ENCODE peak calls at places on chromosomes 11 and 22, in six cellular contexts. One of them, this sample, is unnamed.

GRCh38 chr11:3905080-3905953 is 49.9 kb downstream of the STIM1 start:
- DNase-seq in adrenal gland: peak
- DNase-seq in vagina: no peak
- DNase-seq in heart left ventricle: no peak
- DNase-seq in lower leg skin: no peak
- DNase-seq in sigmoid colon: no peak
- DNase-seq in this sample: no peak

GRCh38 chr22:20429254-20430100 is 8.1 kb downstream of the SCARF2 start:
- DNase-seq in adrenal gland: peak
- DNase-seq in vagina: no peak
- DNase-seq in heart left ventricle: no peak
- DNase-seq in lower leg skin: peak
- DNase-seq in sigmoid colon: peak
- DNase-seq in this sample: peak

GRCh38 chr11:62143727-62144126 is 19.9 kb downstream of the INCENP start:
- DNase-seq in adrenal gland: no peak
- DNase-seq in vagina: no peak
- DNase-seq in heart left ventricle: no peak
- DNase-seq in lower leg skin: peak
- DNase-seq in sigmoid colon: no peak
- DNase-seq in this sample: no peak

GRCh38 chr22:33896801-33897620 is 23.3 kb downstream of the LARGE1 start:
- DNase-seq in adrenal gland: peak
- DNase-seq in vagina: no peak
- DNase-seq in heart left ventricle: no peak
- DNase-seq in lower leg skin: no peak
- DNase-seq in sigmoid colon: no peak
- DNase-seq in this sample: no peak

GRCh38 chr11:111937859-111938258 is 716 bp downstream of the DIXDC1 start:
- DNase-seq in adrenal gland: no peak
- DNase-seq in vagina: no peak
- DNase-seq in heart left ventricle: no peak
- DNase-seq in lower leg skin: no peak
- DNase-seq in sigmoid colon: no peak
- DNase-seq in this sample: no peak

GRCh38 chr11:108596701-108597100 is 3.1 kb upstream of the EXPH5 start:
- DNase-seq in adrenal gland: no peak
- DNase-seq in vagina: no peak
- DNase-seq in heart left ventricle: no peak
- DNase-seq in lower leg skin: no peak
- DNase-seq in sigmoid colon: no peak
- DNase-seq in this sample: no peak

GRCh38 chr22:38414009-38414395 is 41.0 kb downstream of the KCNJ4 start:
- DNase-seq in adrenal gland: no peak
- DNase-seq in vagina: no peak
- DNase-seq in heart left ventricle: no peak
- DNase-seq in lower leg skin: peak
- DNase-seq in sigmoid colon: peak
- DNase-seq in this sample: peak

GRCh38 chr11:126440276-126440675 is 84.8 kb downstream of the ST3GAL4 start:
- DNase-seq in adrenal gland: no peak
- DNase-seq in vagina: no peak
- DNase-seq in heart left ventricle: no peak
- DNase-seq in lower leg skin: no peak
- DNase-seq in sigmoid colon: no peak
- DNase-seq in this sample: no peak

GRCh38 chr22:50102946-50103345 is 13.1 kb downstream of the MOV10L1 start:
- DNase-seq in adrenal gland: no peak
- DNase-seq in vagina: no peak
- DNase-seq in heart left ventricle: no peak
- DNase-seq in lower leg skin: no peak
- DNase-seq in sigmoid colon: no peak
- DNase-seq in this sample: no peak

GRCh38 chr22:29352778-29353177 is 35.6 kb downstream of the AP1B1 start:
- DNase-seq in adrenal gland: no peak
- DNase-seq in vagina: no peak
- DNase-seq in heart left ventricle: no peak
- DNase-seq in lower leg skin: no peak
- DNase-seq in sigmoid colon: no peak
- DNase-seq in this sample: no peak

GRCh38 chr22:44532466-44533025 is 34.5 kb upstream of the RTL6 start:
- DNase-seq in adrenal gland: no peak
- DNase-seq in vagina: no peak
- DNase-seq in heart left ventricle: no peak
- DNase-seq in lower leg skin: no peak
- DNase-seq in sigmoid colon: no peak
- DNase-seq in this sample: no peak

GRCh38 chr11:61922539-61922938 is 5.2 kb upstream of the RAB3IL1 start:
- DNase-seq in adrenal gland: peak
- DNase-seq in vagina: no peak
- DNase-seq in heart left ventricle: peak
- DNase-seq in lower leg skin: peak
- DNase-seq in sigmoid colon: peak
- DNase-seq in this sample: no peak

GRCh38 chr22:24938741-24939341 is 7.7 kb downstream of the LHFPL7 start:
- DNase-seq in adrenal gland: peak
- DNase-seq in vagina: no peak
- DNase-seq in heart left ventricle: no peak
- DNase-seq in lower leg skin: no peak
- DNase-seq in sigmoid colon: no peak
- DNase-seq in this sample: no peak

GRCh38 chr11:62601364-62602140 is at the start of gene MTA2:
- DNase-seq in adrenal gland: peak
- DNase-seq in vagina: no peak
- DNase-seq in heart left ventricle: peak
- DNase-seq in lower leg skin: peak
- DNase-seq in sigmoid colon: peak
- DNase-seq in this sample: peak

GRCh38 chr11:87150936-87151335 is 113.2 kb downstream of the TMEM135 start:
- DNase-seq in adrenal gland: no peak
- DNase-seq in vagina: no peak
- DNase-seq in heart left ventricle: no peak
- DNase-seq in lower leg skin: no peak
- DNase-seq in sigmoid colon: no peak
- DNase-seq in this sample: no peak

GRCh38 chr11:28673687-28674431 is 565.7 kb downstream of the METTL15 start:
- DNase-seq in adrenal gland: no peak
- DNase-seq in vagina: no peak
- DNase-seq in heart left ventricle: no peak
- DNase-seq in lower leg skin: no peak
- DNase-seq in sigmoid colon: no peak
- DNase-seq in this sample: no peak

GRCh38 chr22:30357650-30358215 is 926 bp downstream of the CCDC157 start:
- DNase-seq in adrenal gland: no peak
- DNase-seq in vagina: no peak
- DNase-seq in heart left ventricle: no peak
- DNase-seq in lower leg skin: no peak
- DNase-seq in sigmoid colon: no peak
- DNase-seq in this sample: no peak

GRCh38 chr22:30361916-30362631 is 5.3 kb downstream of the CCDC157 start:
- DNase-seq in adrenal gland: no peak
- DNase-seq in vagina: no peak
- DNase-seq in heart left ventricle: no peak
- DNase-seq in lower leg skin: no peak
- DNase-seq in sigmoid colon: no peak
- DNase-seq in this sample: no peak

GRCh38 chr22:30368420-30368819 is 11.6 kb downstream of the CCDC157 start:
- DNase-seq in adrenal gland: no peak
- DNase-seq in vagina: no peak
- DNase-seq in heart left ventricle: no peak
- DNase-seq in lower leg skin: no peak
- DNase-seq in sigmoid colon: no peak
- DNase-seq in this sample: no peak

GRCh38 chr22:30365891-30366290 is 9.1 kb downstream of the CCDC157 start:
- DNase-seq in adrenal gland: no peak
- DNase-seq in vagina: no peak
- DNase-seq in heart left ventricle: no peak
- DNase-seq in lower leg skin: no peak
- DNase-seq in sigmoid colon: no peak
- DNase-seq in this sample: no peak

DNA sequence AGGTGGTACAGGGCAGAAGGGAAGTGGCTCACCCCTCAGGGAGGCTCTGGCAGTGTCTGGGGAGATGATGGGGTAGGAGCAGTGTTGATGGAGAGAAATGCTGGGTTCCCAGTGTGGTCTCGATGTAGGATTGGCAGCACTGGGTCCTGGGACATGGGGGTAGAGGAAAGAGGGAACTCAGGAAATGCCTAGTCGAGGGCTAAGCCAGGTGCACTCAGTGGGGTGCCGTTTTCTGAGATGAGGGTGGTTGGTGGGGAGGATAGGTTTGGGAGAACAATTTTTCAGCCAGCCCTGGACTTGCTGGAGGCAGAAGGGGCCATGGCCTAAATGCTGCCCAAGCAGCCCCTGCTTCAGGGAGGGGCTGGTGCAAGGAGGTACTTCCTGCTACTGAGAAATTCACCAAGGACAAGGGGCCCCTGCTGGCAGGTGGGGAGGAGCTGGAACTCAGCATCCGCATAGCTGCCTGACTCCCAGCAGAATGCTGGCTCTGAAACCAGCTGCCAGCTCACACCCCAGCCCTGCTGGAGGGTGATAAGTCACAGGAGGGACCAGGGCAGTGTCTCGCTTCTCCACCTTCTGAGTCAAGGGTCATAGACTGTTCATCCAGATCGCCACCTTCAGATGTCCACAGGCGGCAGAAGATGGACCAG is 6.0 kb downstream of the CCDC157 start:
- DNase-seq in adrenal gland: no peak
- DNase-seq in vagina: no peak
- DNase-seq in heart left ventricle: no peak
- DNase-seq in lower leg skin: no peak
- DNase-seq in sigmoid colon: no peak
- DNase-seq in this sample: no peak
- TF ChIP-seq POLR2A in adrenal gland: no peak
- TF ChIP-seq POLR2A in vagina: no peak
- TF ChIP-seq POLR2A in heart left ventricle: no peak
- TF ChIP-seq POLR2A in lower leg skin: no peak
- TF ChIP-seq POLR2A in sigmoid colon: no peak
- TF ChIP-seq POLR2A in this sample: no peak

DNA sequence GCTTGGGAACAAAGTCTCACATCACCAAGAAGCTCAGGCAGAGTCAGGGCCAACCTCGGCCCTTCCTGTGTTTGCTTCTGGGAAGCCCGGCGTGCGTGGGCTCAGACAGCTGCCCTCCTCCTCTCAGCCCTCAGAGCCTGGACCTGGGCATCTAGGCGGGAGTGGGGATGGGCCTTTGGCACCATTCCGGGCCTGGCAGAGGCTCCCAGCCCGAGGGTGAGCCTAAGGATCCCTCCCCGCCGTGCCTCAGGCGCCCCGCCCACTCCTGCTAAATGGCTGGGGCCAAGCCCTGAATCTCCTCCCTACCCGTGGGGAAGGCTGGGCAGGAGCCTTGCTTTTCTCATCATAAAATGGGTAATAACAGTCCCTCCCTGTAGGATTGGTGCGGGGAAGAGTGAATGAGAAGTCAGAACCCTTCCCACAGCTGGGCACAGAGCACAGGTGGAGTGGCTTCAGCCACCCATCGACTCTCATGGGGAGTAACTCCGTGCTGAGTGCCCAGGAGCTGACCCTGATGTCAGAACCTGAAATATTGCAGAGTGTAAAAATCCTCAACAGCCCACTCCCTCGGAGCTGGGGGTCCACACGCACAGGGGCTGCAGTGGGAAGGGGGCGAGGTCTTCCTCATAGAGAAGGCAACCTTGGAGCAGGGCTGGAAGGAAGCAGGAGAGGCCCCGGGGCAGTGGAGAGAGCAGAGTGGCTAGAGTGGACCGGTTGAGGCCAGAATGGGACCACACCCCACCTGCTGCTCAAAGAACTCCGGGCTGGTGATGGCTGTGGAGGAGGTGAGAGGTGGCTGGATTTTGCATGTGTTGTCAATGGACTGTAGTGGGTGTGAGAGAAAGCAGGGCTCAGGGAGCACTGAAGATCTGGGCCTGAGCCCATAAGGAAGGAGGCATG is 18.8 kb upstream of the CDKN1C start:
- DNase-seq in adrenal gland: no peak
- DNase-seq in vagina: no peak
- DNase-seq in heart left ventricle: no peak
- DNase-seq in lower leg skin: no peak
- DNase-seq in sigmoid colon: no peak
- DNase-seq in this sample: peak
- TF ChIP-seq POLR2A in adrenal gland: no peak
- TF ChIP-seq POLR2A in vagina: no peak
- TF ChIP-seq POLR2A in heart left ventricle: no peak
- TF ChIP-seq POLR2A in lower leg skin: no peak
- TF ChIP-seq POLR2A in sigmoid colon: no peak
- TF ChIP-seq POLR2A in this sample: no peak

DNA sequence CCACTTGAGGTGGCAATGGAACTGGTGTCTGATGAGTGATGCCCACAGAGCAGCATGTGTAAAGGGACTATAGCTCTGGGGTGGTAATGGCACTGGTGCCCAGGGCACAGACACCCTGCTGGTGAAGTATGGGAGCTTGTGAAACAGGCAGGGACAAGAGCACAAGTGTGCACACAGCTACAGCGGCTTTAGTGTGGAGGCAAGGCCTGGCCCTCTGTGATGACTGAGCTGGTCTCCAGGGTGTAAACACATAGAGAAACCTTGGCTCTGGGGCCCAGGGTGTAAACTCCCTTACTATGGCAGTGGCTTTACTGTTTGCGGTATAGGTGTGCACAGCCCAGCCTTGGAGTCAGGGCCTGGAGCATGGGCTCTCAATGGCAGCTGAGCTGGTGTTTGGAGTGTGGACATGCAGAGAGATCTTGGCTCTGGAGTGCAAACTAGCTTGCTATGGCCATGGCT is 46.3 kb downstream of the BIRC2 start:
- DNase-seq in adrenal gland: no peak
- DNase-seq in vagina: no peak
- DNase-seq in heart left ventricle: no peak
- DNase-seq in lower leg skin: no peak
- DNase-seq in sigmoid colon: no peak
- DNase-seq in this sample: no peak
- TF ChIP-seq POLR2A in adrenal gland: no peak
- TF ChIP-seq POLR2A in vagina: no peak
- TF ChIP-seq POLR2A in heart left ventricle: no peak
- TF ChIP-seq POLR2A in lower leg skin: no peak
- TF ChIP-seq POLR2A in sigmoid colon: no peak
- TF ChIP-seq POLR2A in this sample: no peak

DNA sequence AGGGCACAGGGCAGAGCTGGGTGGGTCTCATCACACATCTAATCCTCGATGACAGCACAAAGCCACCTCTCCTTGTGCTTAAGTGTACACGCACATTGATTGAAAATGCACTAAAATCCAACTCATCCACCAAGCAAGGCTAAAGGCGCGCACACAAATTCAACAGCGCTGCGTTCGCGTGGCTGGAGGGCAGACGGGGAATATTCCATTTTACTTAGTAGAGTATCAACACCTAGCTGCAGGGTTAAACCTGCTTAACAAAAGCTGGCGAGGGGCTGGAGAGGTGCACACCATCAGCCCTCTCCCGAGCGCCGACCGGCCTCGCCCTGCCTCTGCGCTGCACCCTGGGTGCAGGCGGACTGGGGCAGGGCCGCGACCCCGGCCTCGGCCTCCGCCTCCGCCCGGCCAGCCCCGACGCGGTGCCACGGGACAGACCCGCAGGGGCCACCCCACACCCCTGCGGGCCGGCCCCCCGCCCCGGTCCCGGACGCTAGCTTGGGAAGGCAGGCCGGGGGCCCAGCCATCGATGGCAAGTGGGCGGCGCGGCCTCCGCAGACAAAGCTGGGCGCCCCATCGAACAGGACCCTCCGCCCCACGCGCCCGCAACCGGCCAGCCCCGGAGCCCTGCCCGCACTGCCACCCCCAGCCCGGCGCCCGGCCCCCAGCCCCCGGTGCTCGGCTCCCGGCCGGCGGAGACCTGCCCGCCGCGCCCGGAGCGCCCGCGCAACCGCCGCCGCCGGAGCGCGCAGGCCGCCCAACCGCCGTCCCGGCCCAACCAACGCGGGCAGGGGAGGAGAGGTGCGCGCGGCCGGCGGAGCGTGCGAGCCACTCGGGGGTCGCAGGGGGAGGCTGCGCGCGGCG is 914 bp downstream of the PRDM10 start:
- DNase-seq in adrenal gland: peak
- DNase-seq in vagina: no peak
- DNase-seq in heart left ventricle: peak
- DNase-seq in lower leg skin: peak
- DNase-seq in sigmoid colon: peak
- DNase-seq in this sample: peak
- TF ChIP-seq POLR2A in adrenal gland: peak
- TF ChIP-seq POLR2A in vagina: no peak
- TF ChIP-seq POLR2A in heart left ventricle: no peak
- TF ChIP-seq POLR2A in lower leg skin: no peak
- TF ChIP-seq POLR2A in sigmoid colon: no peak
- TF ChIP-seq POLR2A in this sample: no peak